ENCODE peak calls at places on chromosome 20, in four cellular contexts. One of them, this sample, is unnamed.

GRCh38 chr20:61436674-61437279 is 184.7 kb downstream of the CDH4 start:
- DNase-seq in heart left ventricle: no peak
- DNase-seq in AG04450: no peak
- DNase-seq in Panc1: no peak
- DNase-seq in this sample: peak

GRCh38 chr20:6636209-6637159 is 131.0 kb upstream of the BMP2 start:
- DNase-seq in heart left ventricle: peak
- DNase-seq in AG04450: peak
- DNase-seq in Panc1: no peak
- DNase-seq in this sample: peak

GRCh38 chr20:62985089-62985778 is 21.5 kb downstream of the BHLHE23 start:
- DNase-seq in heart left ventricle: no peak
- DNase-seq in AG04450: no peak
- DNase-seq in Panc1: no peak
- DNase-seq in this sample: no peak

GRCh38 chr20:25275813-25276532 is 28.1 kb downstream of the PYGB start:
- DNase-seq in heart left ventricle: peak
- DNase-seq in AG04450: no peak
- DNase-seq in Panc1: no peak
- DNase-seq in this sample: no peak

GRCh38 chr20:43963233-43963632 is 48.6 kb downstream of the TOX2 start:
- DNase-seq in heart left ventricle: no peak
- DNase-seq in AG04450: no peak
- DNase-seq in Panc1: no peak
- DNase-seq in this sample: no peak

GRCh38 chr20:64091340-64091739 is 7.1 kb upstream of the LKAAEAR1 start:
- DNase-seq in heart left ventricle: no peak
- DNase-seq in AG04450: no peak
- DNase-seq in Panc1: no peak
- DNase-seq in this sample: no peak

GRCh38 chr20:25457886-25458680 is 50.6 kb downstream of the GINS1 start:
- DNase-seq in heart left ventricle: no peak
- DNase-seq in AG04450: no peak
- DNase-seq in Panc1: no peak
- DNase-seq in this sample: no peak

GRCh38 chr20:45359069-45359405 is 3.9 kb upstream of the SYS1 start:
- DNase-seq in heart left ventricle: peak
- DNase-seq in AG04450: no peak
- DNase-seq in Panc1: no peak
- DNase-seq in this sample: no peak

GRCh38 chr20:59673998-59674445 is 69.7 kb downstream of the PHACTR3 start:
- DNase-seq in heart left ventricle: no peak
- DNase-seq in AG04450: no peak
- DNase-seq in Panc1: no peak
- DNase-seq in this sample: no peak

GRCh38 chr20:43681991-43682410 is 15.1 kb downstream of the MYBL2 start:
- DNase-seq in heart left ventricle: no peak
- DNase-seq in AG04450: no peak
- DNase-seq in Panc1: no peak
- DNase-seq in this sample: no peak

GRCh38 chr20:57904706-57905105 is 194.9 kb upstream of the PMEPA1 start:
- DNase-seq in heart left ventricle: no peak
- DNase-seq in AG04450: no peak
- DNase-seq in Panc1: no peak
- DNase-seq in this sample: peak

GRCh38 chr20:57900226-57900905 is 190.6 kb upstream of the PMEPA1 start:
- DNase-seq in heart left ventricle: no peak
- DNase-seq in AG04450: no peak
- DNase-seq in Panc1: no peak
- DNase-seq in this sample: no peak

GRCh38 chr20:57902478-57902877 is 192.7 kb upstream of the PMEPA1 start:
- DNase-seq in heart left ventricle: no peak
- DNase-seq in AG04450: no peak
- DNase-seq in Panc1: no peak
- DNase-seq in this sample: peak

GRCh38 chr20:57899554-57899953 is 189.7 kb upstream of the PMEPA1 start:
- DNase-seq in heart left ventricle: no peak
- DNase-seq in AG04450: no peak
- DNase-seq in Panc1: no peak
- DNase-seq in this sample: no peak

DNA sequence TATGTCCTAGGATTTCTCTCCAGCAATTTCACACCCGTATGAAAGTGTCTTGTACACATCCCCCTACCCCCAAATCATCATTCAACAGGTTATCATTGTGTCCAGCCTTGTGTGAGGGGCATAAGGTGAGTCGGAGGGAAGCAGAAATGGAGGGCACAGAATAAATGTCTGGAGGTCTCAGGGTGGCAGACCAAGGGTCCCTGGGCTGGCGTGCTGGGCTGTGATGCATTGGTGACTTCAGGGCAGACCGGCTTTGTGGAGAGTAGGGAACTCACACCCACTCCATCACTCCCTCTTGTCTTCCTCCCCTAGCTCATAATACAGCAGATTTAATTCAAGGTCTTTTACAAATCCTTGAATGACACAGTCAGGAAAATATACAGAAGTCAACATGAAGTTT is 191.7 kb upstream of the PMEPA1 start:
- DNase-seq in heart left ventricle: no peak
- DNase-seq in AG04450: no peak
- DNase-seq in Panc1: no peak
- DNase-seq in this sample: no peak
- TF ChIP-seq CTCF in heart left ventricle: no peak
- TF ChIP-seq CTCF in AG04450: no peak
- TF ChIP-seq CTCF in Panc1: no peak
- TF ChIP-seq CTCF in this sample: no peak

GRCh38 chr20:638579-638978 is 14.4 kb downstream of the SRXN1 start:
- DNase-seq in heart left ventricle: no peak
- DNase-seq in AG04450: no peak
- DNase-seq in Panc1: no peak
- DNase-seq in this sample: no peak
- H3K4me3 ChIP-seq in heart left ventricle: no peak
- H3K4me3 ChIP-seq in AG04450: no peak
- H3K4me3 ChIP-seq in Panc1: no peak
- H3K4me3 ChIP-seq in this sample: no peak

DNA sequence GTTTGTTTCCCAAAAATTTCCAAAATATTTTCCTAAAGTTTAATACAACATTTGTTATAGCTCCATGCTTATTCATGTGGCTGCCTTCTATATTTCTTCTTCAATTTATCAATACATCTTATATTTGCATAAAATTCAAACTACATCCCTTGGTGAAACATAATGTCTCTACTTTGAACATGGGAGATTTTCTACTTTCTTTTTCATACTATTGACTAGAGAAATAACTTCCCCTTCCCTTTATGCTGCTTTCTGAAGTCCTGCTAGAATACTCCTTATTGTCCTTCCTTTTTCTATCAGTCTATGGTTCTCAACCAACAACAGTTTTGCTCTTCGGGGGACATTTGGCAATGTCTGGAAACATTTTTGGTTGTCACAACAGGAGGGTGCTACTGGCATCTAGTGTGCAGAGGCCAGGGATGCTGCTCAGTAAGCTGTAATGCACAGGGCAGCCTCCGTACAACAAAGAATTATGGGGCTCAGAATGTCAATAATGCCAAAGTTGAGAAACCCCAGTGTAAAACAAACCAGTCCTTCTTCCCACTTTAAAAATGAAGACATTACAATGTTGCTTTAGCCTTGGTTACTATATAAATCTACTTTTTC is 29.9 kb downstream of the MKKS start:
- DNase-seq in heart left ventricle: no peak
- DNase-seq in AG04450: no peak
- DNase-seq in Panc1: no peak
- DNase-seq in this sample: no peak
- TF ChIP-seq CTCF in heart left ventricle: no peak
- TF ChIP-seq CTCF in AG04450: no peak
- TF ChIP-seq CTCF in Panc1: no peak
- TF ChIP-seq CTCF in this sample: no peak

GRCh38 chr20:8454137-8454712 is 322.2 kb downstream of the PLCB1 start:
- DNase-seq in heart left ventricle: no peak
- DNase-seq in AG04450: peak
- DNase-seq in Panc1: no peak
- DNase-seq in this sample: peak

GRCh38 chr20:8447262-8448120 is 315.4 kb downstream of the PLCB1 start:
- DNase-seq in heart left ventricle: no peak
- DNase-seq in AG04450: no peak
- DNase-seq in Panc1: no peak
- DNase-seq in this sample: no peak

GRCh38 chr20:8443464-8444072 is 311.5 kb downstream of the PLCB1 start:
- DNase-seq in heart left ventricle: no peak
- DNase-seq in AG04450: no peak
- DNase-seq in Panc1: no peak
- DNase-seq in this sample: no peak

GRCh38 chr20:8449120-8449519 is 317.1 kb downstream of the PLCB1 start:
- DNase-seq in heart left ventricle: no peak
- DNase-seq in AG04450: no peak
- DNase-seq in Panc1: no peak
- DNase-seq in this sample: no peak
- H3K4me3 ChIP-seq in heart left ventricle: no peak
- H3K4me3 ChIP-seq in AG04450: no peak
- H3K4me3 ChIP-seq in Panc1: no peak
- H3K4me3 ChIP-seq in this sample: no peak

DNA sequence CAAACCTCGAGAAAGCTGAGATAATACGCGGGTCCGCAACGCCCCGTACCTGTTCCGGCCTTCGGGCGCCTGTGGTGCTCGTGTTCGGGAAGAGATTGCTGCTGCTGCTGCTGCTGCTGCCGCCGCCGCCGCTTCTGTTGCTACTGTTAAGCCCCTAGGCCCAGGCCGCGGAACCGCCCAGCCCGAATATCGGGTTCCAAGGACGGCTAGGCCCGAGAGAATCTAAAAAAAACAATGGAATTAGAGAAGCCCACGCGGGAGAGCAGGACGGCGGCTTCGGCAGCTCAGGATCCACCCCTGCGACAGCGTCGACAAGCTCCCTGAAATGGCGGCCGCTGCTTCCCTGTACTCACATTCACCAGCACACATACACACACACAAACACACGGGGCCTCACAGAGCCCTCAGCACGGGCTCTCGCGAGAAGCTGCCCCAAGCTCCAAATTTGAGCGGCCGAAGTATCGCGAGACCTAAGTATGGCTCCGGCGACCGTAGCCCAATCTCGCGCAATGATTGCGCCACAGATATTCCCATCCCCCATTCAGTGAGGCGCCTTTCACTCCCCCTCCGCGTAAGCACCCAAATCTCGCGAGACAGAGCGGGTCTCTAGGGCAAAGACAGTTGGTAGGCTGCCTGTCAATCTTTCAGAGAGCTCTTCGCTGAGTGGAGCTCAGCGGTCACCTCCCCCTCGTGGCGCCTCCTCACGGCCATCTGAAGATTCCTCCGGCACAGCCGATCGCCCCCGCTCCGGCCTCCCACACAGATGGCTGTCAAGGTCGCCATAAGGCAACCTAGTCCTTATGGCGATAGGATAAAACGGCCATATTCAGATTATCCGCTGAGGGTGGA is at the start of gene RBM39:
- DNase-seq in heart left ventricle: peak
- DNase-seq in AG04450: peak
- DNase-seq in Panc1: peak
- DNase-seq in this sample: peak
- TF ChIP-seq CTCF in heart left ventricle: peak
- TF ChIP-seq CTCF in AG04450: peak
- TF ChIP-seq CTCF in Panc1: no peak
- TF ChIP-seq CTCF in this sample: peak

GRCh38 chr20:32966382-32966781 is 37.9 kb downstream of the SUN5 start:
- DNase-seq in heart left ventricle: no peak
- DNase-seq in AG04450: no peak
- DNase-seq in Panc1: no peak
- DNase-seq in this sample: no peak

GRCh38 chr20:32966881-32967781 is 37.1 kb downstream of the SUN5 start:
- DNase-seq in heart left ventricle: no peak
- DNase-seq in AG04450: no peak
- DNase-seq in Panc1: no peak
- DNase-seq in this sample: no peak

GRCh38 chr20:32964575-32964974 is 39.7 kb downstream of the SUN5 start:
- DNase-seq in heart left ventricle: no peak
- DNase-seq in AG04450: no peak
- DNase-seq in Panc1: no peak
- DNase-seq in this sample: no peak

GRCh38 chr20:32965115-32965514 is 39.1 kb downstream of the SUN5 start:
- DNase-seq in heart left ventricle: no peak
- DNase-seq in AG04450: no peak
- DNase-seq in Panc1: no peak
- DNase-seq in this sample: no peak

GRCh38 chr20:32965581-32966373 is 38.5 kb downstream of the SUN5 start:
- DNase-seq in heart left ventricle: no peak
- DNase-seq in AG04450: no peak
- DNase-seq in Panc1: no peak
- DNase-seq in this sample: no peak
- H3K4me3 ChIP-seq in heart left ventricle: no peak
- H3K4me3 ChIP-seq in AG04450: no peak
- H3K4me3 ChIP-seq in Panc1: no peak
- H3K4me3 ChIP-seq in this sample: no peak